ENCODE peak calls at places on chromosomes 16 and 17, in five cellular contexts. One of them, this sample, is unnamed. For H3K36me3, the result is how much of the 10 kb centered on the place peaks cover.

GRCh38 chr17:19978803-19979202 is 1.2 kb upstream of the AKAP10 start:
- DNase-seq in vagina: no peak
- DNase-seq in suprapubic skin: no peak
- DNase-seq in body of pancreas: no peak
- DNase-seq in stomach: no peak
- DNase-seq in this sample: no peak

GRCh38 chr17:18988546-18989173 is 15.9 kb downstream of the FAM83G start:
- DNase-seq in vagina: no peak
- DNase-seq in stomach: peak
- DNase-seq in body of pancreas: peak
- DNase-seq in suprapubic skin: no peak
- DNase-seq in this sample: no peak

GRCh38 chr17:8698142-8699050 is 46.2 kb downstream of the CCDC42 start:
- DNase-seq in body of pancreas: peak
- DNase-seq in vagina: no peak
- DNase-seq in suprapubic skin: no peak
- DNase-seq in stomach: no peak
- DNase-seq in this sample: no peak

GRCh38 chr17:9021985-9022552 is 759 bp downstream of the NTN1 start:
- DNase-seq in vagina: no peak
- DNase-seq in body of pancreas: peak
- DNase-seq in stomach: no peak
- DNase-seq in suprapubic skin: peak
- DNase-seq in this sample: no peak

GRCh38 chr17:67558740-67559380 is 158.9 kb upstream of the NOL11 start:
- DNase-seq in stomach: no peak
- DNase-seq in vagina: no peak
- DNase-seq in suprapubic skin: no peak
- DNase-seq in body of pancreas: peak
- DNase-seq in this sample: no peak

GRCh38 chr16:720507-720989 is 398 bp upstream of the ANTKMT start:
- DNase-seq in stomach: no peak
- DNase-seq in suprapubic skin: no peak
- DNase-seq in body of pancreas: peak
- DNase-seq in vagina: no peak
- DNase-seq in this sample: no peak

GRCh38 chr17:6101706-6102105 is 31.5 kb downstream of the WSCD1 start:
- DNase-seq in suprapubic skin: no peak
- DNase-seq in vagina: no peak
- DNase-seq in body of pancreas: no peak
- DNase-seq in stomach: no peak
- DNase-seq in this sample: no peak

GRCh38 chr16:49458221-49458620 is 84.6 kb downstream of the C16orf78 start:
- DNase-seq in stomach: peak
- DNase-seq in vagina: peak
- DNase-seq in body of pancreas: no peak
- DNase-seq in suprapubic skin: peak
- DNase-seq in this sample: peak

GRCh38 chr17:5667871-5668270 is 83.6 kb upstream of the NLRP1 start:
- DNase-seq in vagina: no peak
- DNase-seq in stomach: no peak
- DNase-seq in suprapubic skin: no peak
- DNase-seq in body of pancreas: no peak
- DNase-seq in this sample: no peak

GRCh38 chr17:69451416-69452394 is 37.2 kb downstream of the MAP2K6 start:
- DNase-seq in stomach: no peak
- DNase-seq in vagina: no peak
- DNase-seq in body of pancreas: no peak
- DNase-seq in suprapubic skin: no peak
- DNase-seq in this sample: no peak

GRCh38 chr17:8861482-8862181 is 5.8 kb downstream of the PIK3R6 start:
- DNase-seq in vagina: no peak
- DNase-seq in stomach: no peak
- DNase-seq in body of pancreas: no peak
- DNase-seq in suprapubic skin: no peak
- DNase-seq in this sample: no peak

GRCh38 chr17:82959990-82960418 is 119.4 kb upstream of the METRNL start:
- DNase-seq in body of pancreas: peak
- DNase-seq in suprapubic skin: peak
- DNase-seq in vagina: no peak
- DNase-seq in stomach: peak
- DNase-seq in this sample: peak

GRCh38 chr17:19619705-19620325 is 28.7 kb upstream of the ALDH3A2 start:
- DNase-seq in stomach: no peak
- DNase-seq in vagina: no peak
- DNase-seq in suprapubic skin: no peak
- DNase-seq in body of pancreas: no peak
- DNase-seq in this sample: no peak

GRCh38 chr17:45311406-45311761 is 5.4 kb downstream of the MAP3K14 start:
- DNase-seq in body of pancreas: no peak
- DNase-seq in suprapubic skin: no peak
- DNase-seq in vagina: no peak
- DNase-seq in stomach: no peak
- DNase-seq in this sample: no peak

GRCh38 chr17:78658281-78658785 is 81.1 kb upstream of the DNAH17 start:
- DNase-seq in suprapubic skin: peak
- DNase-seq in vagina: no peak
- DNase-seq in stomach: no peak
- DNase-seq in body of pancreas: no peak
- DNase-seq in this sample: peak

GRCh38 chr17:70819183-70819582 is 649.9 kb downstream of the KCNJ2 start:
- DNase-seq in stomach: no peak
- DNase-seq in body of pancreas: no peak
- DNase-seq in suprapubic skin: no peak
- DNase-seq in vagina: no peak
- DNase-seq in this sample: no peak

GRCh38 chr17:5933430-5933829 is 136.7 kb upstream of the WSCD1 start:
- DNase-seq in vagina: no peak
- DNase-seq in suprapubic skin: no peak
- DNase-seq in stomach: no peak
- DNase-seq in body of pancreas: no peak
- DNase-seq in this sample: no peak

GRCh38 chr17:79658811-79659207 is 48.0 kb upstream of the RBFOX3 start:
- DNase-seq in vagina: peak
- DNase-seq in suprapubic skin: peak
- DNase-seq in body of pancreas: peak
- DNase-seq in stomach: no peak
- DNase-seq in this sample: no peak

GRCh38 chr16:56932588-56933265 is 785 bp downstream of the HERPUD1 start:
- DNase-seq in stomach: peak
- DNase-seq in suprapubic skin: peak
- DNase-seq in body of pancreas: peak
- DNase-seq in vagina: peak
- DNase-seq in this sample: peak
- TF ChIP-seq POLR2A in stomach: no peak
- TF ChIP-seq POLR2A in suprapubic skin: peak
- TF ChIP-seq POLR2A in body of pancreas: peak
- TF ChIP-seq POLR2A in vagina: no peak
- TF ChIP-seq POLR2A in this sample: no peak

DNA sequence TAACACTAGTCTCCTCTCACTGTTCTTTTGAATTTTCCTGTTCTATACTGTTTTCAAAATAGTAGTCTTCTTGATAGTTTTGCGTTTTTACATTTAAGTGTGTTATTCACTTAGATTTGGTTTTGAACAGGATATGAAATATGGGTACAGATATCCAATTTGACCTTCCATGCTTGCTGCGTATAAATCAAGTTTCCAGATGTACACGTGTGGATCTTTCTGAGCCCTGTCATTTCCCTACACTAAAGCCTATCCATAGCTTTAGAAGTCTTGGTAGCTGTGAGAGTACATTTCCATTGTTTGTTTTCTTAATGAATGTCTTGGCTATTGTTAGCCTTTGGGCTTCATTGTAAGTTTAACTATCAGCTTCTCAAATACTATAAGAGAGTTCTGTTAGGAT is 20.4 kb downstream of the CYLD start:
- DNase-seq in suprapubic skin: no peak
- DNase-seq in vagina: no peak
- DNase-seq in body of pancreas: no peak
- DNase-seq in stomach: no peak
- DNase-seq in this sample: no peak
- H3K36me3 ChIP-seq in suprapubic skin: under half
- H3K36me3 ChIP-seq in vagina: under half
- H3K36me3 ChIP-seq in body of pancreas: under half
- H3K36me3 ChIP-seq in stomach: under half
- H3K36me3 ChIP-seq in this sample: under half

DNA sequence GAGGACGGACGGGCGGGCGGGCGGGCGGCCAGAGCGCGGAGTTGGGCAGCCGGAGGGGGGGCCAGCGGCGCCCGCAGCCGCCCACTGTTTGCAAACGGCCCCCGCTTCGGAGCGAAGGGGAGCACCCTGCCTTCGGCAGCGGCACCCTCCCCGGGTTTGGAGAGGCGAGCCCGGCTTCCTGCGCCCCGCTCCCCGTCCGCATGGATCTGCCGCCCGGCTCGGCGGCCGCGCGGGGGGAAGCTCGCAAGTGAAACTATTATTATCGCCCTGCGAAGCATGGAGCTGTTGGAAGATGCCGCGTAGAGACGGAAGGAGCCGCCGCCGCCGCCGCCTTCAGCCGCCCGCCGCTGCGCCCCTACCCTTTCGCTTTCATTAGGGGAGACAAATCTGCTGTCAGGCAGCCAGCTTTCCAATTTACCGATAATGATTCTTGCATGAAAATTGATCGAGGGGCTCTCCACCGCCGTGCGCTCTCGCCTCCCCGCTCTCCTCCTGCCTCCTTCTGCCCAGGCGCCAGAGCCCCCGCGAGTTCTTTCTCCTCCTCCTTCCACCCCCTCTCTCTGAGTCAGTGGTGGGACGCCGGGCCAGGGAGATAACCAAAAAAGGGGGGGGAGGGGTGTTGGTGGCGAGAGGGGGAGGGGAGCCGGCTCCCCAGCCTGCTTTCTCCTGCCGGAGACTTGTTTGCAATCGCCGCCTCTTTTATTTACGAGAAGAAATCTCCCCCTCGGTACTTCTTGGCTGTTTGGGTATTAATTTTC is 58.2 kb upstream of the GSE1 start:
- DNase-seq in suprapubic skin: no peak
- DNase-seq in vagina: no peak
- DNase-seq in stomach: peak
- DNase-seq in body of pancreas: peak
- DNase-seq in this sample: peak
- TF ChIP-seq POLR2A in suprapubic skin: no peak
- TF ChIP-seq POLR2A in vagina: no peak
- TF ChIP-seq POLR2A in stomach: no peak
- TF ChIP-seq POLR2A in body of pancreas: peak
- TF ChIP-seq POLR2A in this sample: no peak

GRCh38 chr17:4475463-4475862 is 23.2 kb upstream of the SPNS2 start:
- DNase-seq in vagina: no peak
- DNase-seq in body of pancreas: no peak
- DNase-seq in suprapubic skin: no peak
- DNase-seq in stomach: no peak
- DNase-seq in this sample: no peak
- H3K36me3 ChIP-seq in vagina: under half
- H3K36me3 ChIP-seq in body of pancreas: under half
- H3K36me3 ChIP-seq in suprapubic skin: under half
- H3K36me3 ChIP-seq in stomach: under half
- H3K36me3 ChIP-seq in this sample: under half

GRCh38 chr17:38453951-38454421 is 25.7 kb downstream of the ARHGAP23 start:
- DNase-seq in stomach: no peak
- DNase-seq in vagina: no peak
- DNase-seq in body of pancreas: no peak
- DNase-seq in suprapubic skin: no peak
- DNase-seq in this sample: no peak
- TF ChIP-seq POLR2A in stomach: no peak
- TF ChIP-seq POLR2A in vagina: no peak
- TF ChIP-seq POLR2A in body of pancreas: no peak
- TF ChIP-seq POLR2A in suprapubic skin: no peak
- TF ChIP-seq POLR2A in this sample: no peak

DNA sequence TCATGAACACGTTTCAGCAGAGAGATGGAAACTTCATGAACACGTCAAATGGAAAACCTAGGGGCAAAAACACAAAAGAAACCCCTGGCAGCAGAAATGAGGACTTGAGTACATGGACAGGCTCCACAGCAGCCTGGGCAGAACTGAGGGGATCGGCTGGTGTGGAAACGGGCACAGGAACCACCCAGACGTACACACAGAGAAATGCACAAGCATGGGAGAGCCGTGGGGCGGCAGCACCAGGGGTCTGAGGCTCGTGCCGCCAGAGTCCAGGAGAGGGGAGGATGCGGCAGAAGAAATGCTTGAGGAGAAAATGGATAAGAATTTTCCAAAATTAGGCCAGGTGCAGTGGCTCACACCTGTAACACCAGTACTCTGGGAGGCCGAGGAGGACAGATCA is 30.0 kb downstream of the MAP1LC3B start:
- DNase-seq in stomach: no peak
- DNase-seq in vagina: no peak
- DNase-seq in body of pancreas: no peak
- DNase-seq in suprapubic skin: no peak
- DNase-seq in this sample: no peak
- H3K36me3 ChIP-seq in stomach: half or more
- H3K36me3 ChIP-seq in vagina: under half
- H3K36me3 ChIP-seq in body of pancreas: under half
- H3K36me3 ChIP-seq in suprapubic skin: half or more
- H3K36me3 ChIP-seq in this sample: under half

DNA sequence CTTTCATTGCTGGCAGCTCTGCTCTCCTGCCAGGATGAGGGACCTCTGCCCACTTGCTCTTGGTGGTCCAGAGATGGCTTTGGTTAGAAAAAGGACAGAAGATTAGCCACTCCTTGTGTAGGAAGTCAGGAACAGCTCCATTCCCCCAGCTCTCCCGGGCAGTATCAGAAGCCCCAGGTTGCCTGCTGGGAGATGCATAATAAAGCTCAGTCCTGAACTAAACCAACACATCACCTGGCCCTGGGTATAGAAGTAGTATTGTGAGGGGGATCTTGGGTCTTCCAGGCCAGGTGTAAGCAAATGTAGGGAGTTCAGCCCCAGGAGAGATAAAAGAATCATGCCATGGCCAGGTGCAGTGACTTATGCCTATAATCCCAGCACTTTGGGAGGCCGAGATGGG is 52.4 kb downstream of the NEUROD2 start:
- DNase-seq in body of pancreas: no peak
- DNase-seq in vagina: no peak
- DNase-seq in suprapubic skin: no peak
- DNase-seq in stomach: no peak
- DNase-seq in this sample: no peak
- TF ChIP-seq POLR2A in body of pancreas: no peak
- TF ChIP-seq POLR2A in vagina: no peak
- TF ChIP-seq POLR2A in suprapubic skin: no peak
- TF ChIP-seq POLR2A in stomach: no peak
- TF ChIP-seq POLR2A in this sample: no peak

This sample was measured in spleen.